ENCODE peak calls at places on chromosomes 5 and 9, in ten cellular contexts. A is CD4-positive, alpha-beta T cell; J is PC-3; S is mesendoderm; K is fibroblast of lung; N is spleen; V is GM23338; R is H9; L is psoas muscle; D is colonic mucosa. G is an unnamed sample. For H3K27me3, the result is how much of the 10 kb centered on the place peaks cover.

GRCh38 chr5:111392181-111392580 is 120.2 kb downstream of the STARD4 start:
- DNase-seq in A (no peak), J (no peak), S (no peak), K (no peak), N (no peak), V (no peak), R (no peak), L (no peak), D (no peak), G (no peak)

GRCh38 chr5:36675244-36675643 is 68.8 kb downstream of the SLC1A3 start:
- DNase-seq in A (no peak), J (no peak), S (no peak), K (no peak), N (no peak), V (no peak), R (no peak), L (no peak), D (no peak), G (no peak)

GRCh38 chr5:74934949-74935751 is 69.0 kb upstream of the FAM169A start:
- DNase-seq in A (peak), J (peak), S (peak), K (peak), N (no peak), V (peak), R (no peak), L (no peak), D (no peak), G (peak)

GRCh38 chr5:663436-664342 is 29.5 kb downstream of the TPPP start:
- DNase-seq in A (no peak), J (no peak), S (no peak), K (no peak), N (peak), V (no peak), R (no peak), L (no peak), D (peak), G (no peak)

GRCh38 chr9:16928179-16928945 is 57.9 kb upstream of the BNC2 start:
- DNase-seq in A (no peak), J (peak), S (peak), K (peak), N (no peak), V (peak), R (no peak), L (no peak), D (no peak), G (peak)

GRCh38 chr9:14993061-14993800 is 83.0 kb upstream of the FREM1 start:
- DNase-seq in A (peak), J (no peak), S (peak), K (peak), N (peak), V (peak), R (peak), L (peak), D (peak), G (peak)

GRCh38 chr5:96741911-96742310 is 65.8 kb downstream of the ERAP1 start:
- DNase-seq in A (no peak), J (no peak), S (no peak), K (no peak), N (no peak), V (no peak), R (no peak), L (no peak), D (no peak), G (no peak)

GRCh38 chr5:168822745-168823281 is 243.6 kb upstream of the PANK3 start:
- DNase-seq in A (no peak), J (peak), S (no peak), K (peak), N (no peak), V (no peak), R (no peak), L (no peak), D (no peak), G (no peak)

GRCh38 chr9:130058154-130058553 is 4.4 kb downstream of the GPR107 start:
- DNase-seq in A (no peak), J (peak), S (peak), K (no peak), N (no peak), V (peak), R (no peak), L (no peak), D (no peak), G (peak)

GRCh38 chr5:36904677-36905076 is 28.1 kb downstream of the NIPBL start:
- DNase-seq in A (no peak), J (no peak), S (no peak), K (no peak), N (no peak), V (no peak), R (no peak), L (no peak), D (no peak), G (no peak)

GRCh38 chr9:120513825-120514598 is 66.0 kb downstream of the CDK5RAP2 start:
- DNase-seq in A (no peak), J (no peak), S (no peak), K (no peak), N (no peak), V (no peak), R (no peak), L (no peak), D (no peak), G (no peak)

GRCh38 chr5:98110270-98110669 is 663.2 kb upstream of the RGMB start:
- DNase-seq in A (no peak), J (peak), S (no peak), K (peak), N (no peak), V (no peak), R (no peak), L (no peak), D (no peak), G (no peak)

GRCh38 chr5:176388003-176388340 is 426 bp downstream of the NOP16 start:
- DNase-seq in A (no peak), J (peak), S (peak), K (peak), N (no peak), V (peak), R (peak), L (no peak), D (no peak), G (peak)

GRCh38 chr9:650362-650761 is 191.1 kb upstream of the DMRT1 start:
- DNase-seq in A (no peak), J (no peak), S (peak), K (peak), N (no peak), V (peak), R (peak), L (no peak), D (no peak), G (peak)

GRCh38 chr5:111685969-111686368 is 71.0 kb downstream of the NREP start:
- DNase-seq in A (no peak), J (peak), S (peak), K (no peak), N (no peak), V (peak), R (peak), L (no peak), D (no peak), G (peak)

GRCh38 chr5:181059297-181060230 is 19.5 kb downstream of the BTNL9 start:
- DNase-seq in A (no peak), J (no peak), S (peak), K (no peak), N (no peak), V (peak), R (peak), L (no peak), D (no peak), G (peak)

GRCh38 chr5:3595102-3595961 is at the start of gene IRX1:
- DNase-seq in A (no peak), J (no peak), S (peak), K (peak), N (no peak), V (peak), R (peak), L (no peak), D (no peak), G (peak)

GRCh38 chr9:876425-876824 is 34.9 kb downstream of the DMRT1 start:
- DNase-seq in A (no peak), J (no peak), S (no peak), K (no peak), N (no peak), V (no peak), R (no peak), L (no peak), D (no peak), G (no peak)

GRCh38 chr9:90943341-90943740 is 141.7 kb downstream of the SYK start:
- DNase-seq in A (no peak), J (peak), S (no peak), K (peak), N (no peak), V (no peak), R (no peak), L (no peak), D (no peak), G (no peak)

GRCh38 chr5:84304591-84304990 is 80.1 kb downstream of the EDIL3 start:
- DNase-seq in A (no peak), J (no peak), S (no peak), K (peak), N (no peak), V (no peak), R (no peak), L (no peak), D (no peak), G (no peak)

GRCh38 chr5:16809816-16810502 is 126.1 kb downstream of the MYO10 start:
- DNase-seq in A (no peak), J (no peak), S (no peak), K (peak), N (no peak), V (peak), R (no peak), L (no peak), D (peak), G (no peak)

GRCh38 chr5:118224546-118224945 is 763.8 kb downstream of the DTWD2 start:
- DNase-seq in A (no peak), J (no peak), S (no peak), K (peak), N (no peak), V (no peak), R (no peak), L (no peak), D (no peak), G (no peak)

GRCh38 chr5:86894006-86894560 is 276.3 kb downstream of the COX7C start:
- DNase-seq in A (no peak), J (peak), S (no peak), K (peak), N (no peak), V (no peak), R (no peak), L (no peak), D (no peak), G (no peak)

GRCh38 chr5:57429513-57430120 is 53.0 kb downstream of the ACTBL2 start:
- DNase-seq in A (no peak), J (no peak), S (no peak), K (no peak), N (no peak), V (no peak), R (no peak), L (no peak), D (no peak), G (no peak)

GRCh38 chr9:81002242-81002641 is 687.1 kb downstream of the TLE1 start:
- DNase-seq in A (no peak), J (peak), S (peak), K (peak), N (no peak), V (no peak), R (no peak), L (no peak), D (no peak), G (no peak)

GRCh38 chr5:179820483-179821297 is at the start of gene SQSTM1:
- DNase-seq in A (peak), J (peak), S (peak), K (peak), N (peak), V (peak), R (peak), L (peak), D (peak), G (peak)

GRCh38 chr5:79621056-79621455 is 8.8 kb downstream of the TENT2 start:
- DNase-seq in A (no peak), J (peak), S (no peak), K (peak), N (no peak), V (no peak), R (no peak), L (no peak), D (no peak), G (no peak)

GRCh38 chr5:168712280-168712924 is 133.2 kb upstream of the PANK3 start:
- DNase-seq in A (no peak), J (peak), S (peak), K (peak), N (no peak), V (peak), R (no peak), L (no peak), D (no peak), G (no peak)

GRCh38 chr5:172319708-172320441 is 36.3 kb upstream of the UBTD2 start:
- DNase-seq in A (no peak), J (no peak), S (no peak), K (no peak), N (no peak), V (no peak), R (no peak), L (no peak), D (no peak), G (no peak)

GRCh38 chr5:157665467-157666085 is 5.8 kb upstream of the C5orf52 start:
- DNase-seq in A (no peak), J (peak), S (no peak), K (peak), N (no peak), V (no peak), R (no peak), L (no peak), D (no peak), G (no peak)

GRCh38 chr5:179485845-179486575 is 64.3 kb upstream of the RUFY1 start:
- DNase-seq in A (no peak), J (no peak), S (no peak), K (no peak), N (peak), V (no peak), R (no peak), L (no peak), D (no peak), G (no peak)

GRCh38 chr5:67283275-67283987 is 86.8 kb upstream of the CD180 start:
- DNase-seq in A (no peak), J (no peak), S (no peak), K (no peak), N (no peak), V (no peak), R (no peak), L (no peak), D (no peak), G (no peak)

GRCh38 chr9:127505396-127506116 is 54.2 kb downstream of the LRSAM1 start:
- DNase-seq in A (no peak), J (peak), S (peak), K (peak), N (no peak), V (peak), R (peak), L (no peak), D (no peak), G (peak)

GRCh38 chr9:72041775-72042194 is 18.6 kb downstream of the C9orf57 start:
- DNase-seq in A (no peak), J (peak), S (no peak), K (peak), N (no peak), V (no peak), R (no peak), L (peak), D (peak), G (no peak)

DNA sequence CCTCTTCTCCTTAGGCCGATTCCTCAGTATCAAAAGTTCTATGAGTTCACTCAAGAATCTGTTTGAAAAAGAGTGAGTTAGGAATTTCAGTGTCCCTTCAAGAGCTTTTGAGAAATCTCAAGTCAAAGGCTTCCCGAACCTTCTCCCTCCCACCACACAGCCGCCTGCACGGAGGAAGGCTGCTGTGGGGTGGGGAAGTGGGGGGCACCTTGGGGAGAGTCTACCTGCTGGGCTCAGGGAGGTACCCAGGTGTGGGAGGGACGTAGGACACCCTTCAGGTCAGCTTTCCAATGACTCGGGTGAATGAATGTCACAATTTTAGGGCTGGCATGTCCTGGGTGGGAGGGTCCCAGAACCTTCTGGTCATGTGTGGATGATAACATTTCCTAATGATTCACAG is 17.5 kb downstream of the CXCL14 start:
- DNase-seq in A (no peak), J (no peak), S (no peak), K (no peak), N (peak), V (no peak), R (no peak), L (no peak), D (no peak), G (no peak)
- H3K27me3 ChIP-seq in A (under half), J (under half), S (under half), K (under half), N (under half), V (under half), R (under half), L (under half), D (under half), G (under half)

GRCh38 chr5:170067574-170068170 is 38.0 kb upstream of the FOXI1 start:
- DNase-seq in A (no peak), J (no peak), S (no peak), K (no peak), N (no peak), V (no peak), R (no peak), L (no peak), D (no peak), G (no peak)
- H3K27me3 ChIP-seq in A (under half), J (under half), S (under half), K (under half), N (under half), V (under half), R (under half), L (under half), D (under half), G (under half)

GRCh38 chr9:135371535-135371934 is 108.0 kb upstream of the PPP1R26 start:
- DNase-seq in A (no peak), J (no peak), S (no peak), K (no peak), N (no peak), V (no peak), R (no peak), L (no peak), D (no peak), G (no peak)

GRCh38 chr9:135372501-135373008 is 107.0 kb upstream of the PPP1R26 start:
- DNase-seq in A (no peak), J (no peak), S (no peak), K (no peak), N (no peak), V (no peak), R (no peak), L (no peak), D (no peak), G (no peak)

GRCh38 chr9:135372036-135372435 is 107.5 kb upstream of the PPP1R26 start:
- DNase-seq in A (no peak), J (no peak), S (no peak), K (no peak), N (no peak), V (no peak), R (no peak), L (no peak), D (no peak), G (no peak)

GRCh38 chr9:135375001-135375400 is 104.6 kb upstream of the PPP1R26 start:
- DNase-seq in A (no peak), J (no peak), S (no peak), K (no peak), N (no peak), V (no peak), R (no peak), L (no peak), D (no peak), G (no peak)

GRCh38 chr9:135373151-135373685 is 106.4 kb upstream of the PPP1R26 start:
- DNase-seq in A (no peak), J (no peak), S (no peak), K (no peak), N (no peak), V (no peak), R (no peak), L (no peak), D (no peak), G (no peak)
- H3K27me3 ChIP-seq in A (under half), J (under half), S (under half), K (under half), N (under half), V (under half), R (under half), L (half or more), D (under half), G (under half)

DNA sequence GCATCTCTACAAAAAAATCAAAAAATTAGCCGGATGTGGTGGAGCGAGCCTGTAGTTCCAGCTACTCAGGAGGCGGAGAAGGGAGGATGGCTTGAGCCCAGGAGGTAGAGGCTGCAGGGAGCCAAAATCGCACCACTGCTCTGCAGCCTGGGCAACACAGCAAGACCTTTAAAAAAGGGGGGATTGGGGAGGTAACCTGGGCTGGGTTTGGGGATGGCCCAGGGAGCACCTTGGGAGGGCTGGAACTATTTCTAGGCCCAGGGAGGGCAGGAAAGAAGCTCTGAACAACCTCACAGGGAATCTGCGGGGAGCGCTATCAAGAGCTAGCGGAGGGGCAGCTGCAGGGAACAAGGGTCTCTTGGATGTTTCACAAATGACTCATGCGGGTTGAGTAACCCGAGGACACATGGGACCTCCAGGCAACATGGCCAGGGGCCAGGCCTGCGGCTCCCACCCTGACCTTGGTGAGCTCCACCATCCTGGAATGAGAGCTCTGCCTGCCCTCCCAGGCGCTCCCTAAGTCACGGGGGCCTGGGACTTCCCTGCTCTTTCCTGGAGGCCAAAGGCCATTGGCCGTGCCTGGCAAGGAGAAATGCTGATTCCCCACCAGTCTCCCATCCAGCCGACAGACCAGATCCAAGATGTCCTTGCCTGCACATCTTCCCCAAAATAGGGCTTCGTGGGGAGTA is 23.4 kb downstream of the SARDH start:
- DNase-seq in A (no peak), J (peak), S (peak), K (peak), N (no peak), V (no peak), R (peak), L (peak), D (no peak), G (peak)
- H3K27me3 ChIP-seq in A (under half), J (under half), S (under half), K (under half), N (under half), V (under half), R (under half), L (under half), D (under half), G (under half)

DNA sequence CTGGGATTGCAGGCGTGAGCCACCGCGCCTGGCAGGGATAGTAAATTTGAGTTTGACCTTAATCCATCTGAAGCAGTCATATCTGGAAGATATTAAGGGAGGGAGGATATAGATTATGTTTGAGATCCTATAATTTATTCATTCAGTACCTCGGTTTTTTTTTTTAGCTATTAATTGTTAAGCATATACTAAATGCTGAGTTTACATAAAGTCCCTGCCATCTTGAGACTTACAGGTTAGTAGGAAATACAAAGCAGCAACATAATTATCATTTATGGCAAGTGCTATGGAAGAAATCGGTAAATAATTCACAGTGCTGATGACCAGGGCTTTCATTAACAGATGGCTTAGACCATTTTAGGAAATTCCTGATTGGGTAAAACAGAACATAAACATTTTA is 66.5 kb upstream of the FCHO2 start:
- DNase-seq in A (no peak), J (no peak), S (no peak), K (no peak), N (no peak), V (no peak), R (no peak), L (no peak), D (no peak), G (no peak)
- H3K27me3 ChIP-seq in A (under half), J (under half), S (under half), K (under half), N (under half), V (under half), R (under half), L (under half), D (under half), G (under half)

G was measured in H7.